ENCODE peak calls at places on chromosomes 11 and 22, in nine cellular contexts. F is SW 1271; T is stimulated activated CD4-positive, alpha-beta T cell treated with anti-CD3 and anti-CD28 coated beads, Interleukin-2, amount 100 ng/mL, for 48 hours; P is NCI-H510A treated with DMSO at 0.1 percent for 48 hours; B is NCI-H1694; G is AG10803; N is cardiac muscle cell; R is activated naive CD8-positive, alpha-beta T cell treated with anti-CD3 and anti-CD28 coated beads, Interleukin-2, amount 50 U/mL, for 24 hours; S is neural crest cell. D is an unnamed sample.

GRCh38 chr11:128422576-128423370 is 164.6 kb downstream of the ETS1 start:
- DNase-seq in F (no peak), T (peak; percentile 84), P (peak; percentile 79), B (no peak), G (no peak), N (no peak), R (peak; percentile 96), S (no peak), D (no peak)

GRCh38 chr11:74004046-74004693 is 4.7 kb downstream of the UCP3 start:
- DNase-seq in F (no peak), T (no peak), P (no peak), B (no peak), G (no peak), N (no peak), R (no peak), S (no peak), D (no peak)

GRCh38 chr11:93169950-93170561 is 27.7 kb downstream of the SLC36A4 start:
- DNase-seq in F (peak; percentile 23), T (no peak), P (peak; percentile 59), B (no peak), G (peak; percentile 12), N (peak; percentile 43), R (no peak), S (no peak), D (no peak)

GRCh38 chr11:92698742-92699141 is 270.7 kb upstream of the MTNR1B start:
- DNase-seq in F (no peak), T (no peak), P (no peak), B (no peak), G (no peak), N (no peak), R (no peak), S (no peak), D (no peak)

GRCh38 chr11:48114740-48115139 is 101.9 kb upstream of the OR4B1 start:
- DNase-seq in F (no peak), T (no peak), P (no peak), B (no peak), G (no peak), N (no peak), R (no peak), S (no peak), D (no peak)

GRCh38 chr11:77411717-77412441 is 62.0 kb downstream of the PAK1 start:
- DNase-seq in F (peak; percentile 89), T (peak; percentile 63), P (peak; percentile 48), B (peak; percentile 5), G (peak; percentile 80), N (peak; percentile 91), R (peak; percentile 82), S (peak; percentile 70), D (peak; percentile 88)

GRCh38 chr11:66559141-66559861 is 9.1 kb downstream of the CTSF start:
- DNase-seq in F (no peak), T (no peak), P (no peak), B (no peak), G (no peak), N (peak; percentile 55), R (no peak), S (no peak), D (no peak)

GRCh38 chr11:86592659-86593451 is 79.6 kb downstream of the ME3 start:
- DNase-seq in F (peak; percentile 96), T (peak; percentile 90), P (peak; percentile 76), B (no peak), G (peak; percentile 52), N (peak; percentile 86), R (peak; percentile 88), S (no peak), D (peak; percentile 96)

GRCh38 chr11:62124186-62125113 is 639 bp downstream of the INCENP start:
- DNase-seq in F (peak; percentile 28), T (peak; percentile 20), P (peak; percentile 41), B (no peak), G (peak; percentile 41), N (peak; percentile 36), R (peak; percentile 56), S (peak; percentile 22), D (no peak)

GRCh38 chr11:87038235-87038960 is 664 bp downstream of the TMEM135 start:
- DNase-seq in F (no peak), T (no peak), P (no peak), B (no peak), G (no peak), N (no peak), R (no peak), S (no peak), D (no peak)

GRCh38 chr22:48702573-48703264 is 1125.0 kb downstream of the BRD1 start:
- DNase-seq in F (no peak), T (no peak), P (no peak), B (no peak), G (no peak), N (peak; percentile 0), R (no peak), S (peak; percentile 67), D (no peak)

D was measured in NCI-H2171.